ENCODE peak calls at places on chromosome 2, in ten cellular contexts. B is A673; P is PC-3; U is neuronal stem cell; X is GM12878; R is breast epithelium; O is ovary; N is CD8-positive, alpha-beta T cell; I is effector memory CD4-positive, alpha-beta T cell; E is keratinocyte. S is an unnamed sample.

GRCh38 chr2:152624805-152625204 is 92.5 kb downstream of the PRPF40A start:
- DNase-seq in U (no peak), O (no peak), P (no peak), R (no peak), B (no peak), N (no peak), I (no peak), X (no peak), E (no peak), S (no peak)

GRCh38 chr2:238914648-238915015 is 66.7 kb downstream of the TWIST2 start:
- DNase-seq in R (peak; percentile 20), N (no peak), B (no peak), I (no peak), O (peak; percentile 16), E (no peak), U (no peak), X (no peak), P (peak; percentile 74), S (no peak)

GRCh38 chr2:108413731-108414130 is 35.3 kb upstream of the GCC2 start:
- DNase-seq in P (peak; percentile 43), O (no peak), I (no peak), E (no peak), B (no peak), R (no peak), N (no peak), X (no peak), U (no peak), S (no peak)

GRCh38 chr2:137969418-137969765 is 5.1 kb downstream of the HNMT start:
- DNase-seq in I (no peak), O (no peak), N (no peak), R (no peak), X (no peak), E (no peak), B (no peak), U (no peak), P (peak; percentile 94), S (no peak)

GRCh38 chr2:75221872-75222271 is 22.6 kb upstream of the TACR1 start:
- DNase-seq in R (no peak), P (peak; percentile 62), B (no peak), N (no peak), I (no peak), O (no peak), X (no peak), U (no peak), E (no peak), S (no peak)

GRCh38 chr2:61951876-61952275 is 46.4 kb downstream of the COMMD1 start:
- DNase-seq in O (no peak), P (no peak), R (no peak), B (no peak), N (no peak), U (no peak), I (no peak), E (no peak), X (no peak), S (no peak)

GRCh38 chr2:110933420-110933819 is 187.3 kb upstream of the BCL2L11 start:
- DNase-seq in U (no peak), E (no peak), R (no peak), N (no peak), P (no peak), B (no peak), I (no peak), O (no peak), X (no peak), S (peak; percentile 37)

GRCh38 chr2:85748948-85749875 is 4.6 kb upstream of the ATOH8 start:
- DNase-seq in O (no peak), R (no peak), X (no peak), I (no peak), B (peak; percentile 91), P (no peak), U (no peak), N (no peak), E (no peak), S (peak; percentile 78)

GRCh38 chr2:158131919-158132566 is 30.4 kb downstream of the UPP2 start:
- DNase-seq in I (no peak), R (no peak), U (no peak), N (no peak), E (no peak), X (no peak), P (no peak), O (no peak), B (no peak), S (no peak)

GRCh38 chr2:236951830-236952475 is 133.7 kb upstream of the COPS8 start:
- DNase-seq in I (no peak), U (no peak), N (no peak), E (no peak), X (no peak), O (no peak), R (no peak), B (no peak), P (no peak), S (no peak)

GRCh38 chr2:101644842-101645383 is 52.6 kb upstream of the MAP4K4 start:
- DNase-seq in U (no peak), O (no peak), R (no peak), E (no peak), I (no peak), X (no peak), B (no peak), N (no peak), P (no peak), S (no peak)

GRCh38 chr2:60899230-60899891 is 18.0 kb downstream of the REL start:
- DNase-seq in P (no peak), X (peak; percentile 37), O (no peak), R (no peak), E (no peak), B (no peak), N (no peak), I (no peak), U (no peak), S (no peak)

DNA sequence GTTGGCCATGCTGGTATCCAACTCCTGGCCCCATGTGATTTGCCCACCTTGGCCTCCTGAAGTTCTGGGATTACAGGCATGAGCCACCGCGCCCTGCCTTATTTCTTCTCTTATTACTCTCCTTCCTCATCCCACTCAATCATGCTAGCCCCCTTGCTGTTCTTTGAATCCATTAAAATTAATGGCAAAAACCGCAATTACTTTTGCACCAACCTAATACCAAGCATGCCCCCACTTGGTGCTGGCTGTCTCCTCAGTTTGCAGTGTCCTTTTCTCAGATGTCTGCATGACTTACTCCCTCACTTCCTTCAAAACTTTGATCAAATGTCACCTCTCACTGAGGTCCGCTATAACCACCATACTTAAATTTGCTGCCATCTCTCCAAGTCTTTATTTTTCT is 34.6 kb downstream of the DYTN start:
- DNase-seq in U (no peak), E (no peak), X (no peak), P (no peak), N (no peak), O (no peak), R (no peak), I (no peak), B (no peak), S (no peak)
- H3K4me3 ChIP-seq in U (no peak overlapping the region), E (no peak overlapping the region), X (no peak overlapping the region), P (no peak overlapping the region), N (no peak overlapping the region), O (no peak overlapping the region), R (no peak overlapping the region), I (no peak overlapping the region), B (no peak overlapping the region), S (no peak overlapping the region)

DNA sequence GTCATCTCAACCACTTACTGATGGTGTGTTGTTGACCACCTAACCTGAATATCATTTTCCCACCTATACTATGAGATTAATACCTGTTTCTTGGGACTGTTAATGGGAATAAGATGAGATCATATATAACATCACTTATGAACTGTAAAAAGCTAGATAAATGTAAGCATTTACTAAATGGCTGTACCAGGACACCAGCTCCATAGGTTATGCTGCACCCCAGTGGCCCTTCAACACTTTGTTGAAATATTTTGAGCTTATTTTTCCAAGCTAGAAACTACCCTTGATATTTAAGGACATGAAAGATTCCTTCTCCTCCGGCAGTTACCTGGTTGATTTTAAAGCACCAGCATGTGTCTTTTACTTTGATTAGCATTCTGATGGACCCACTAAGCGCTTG is 138.0 kb upstream of the CDCA7 start:
- DNase-seq in E (no peak), U (no peak), P (peak; percentile 17), O (no peak), B (peak; percentile 15), R (no peak), N (no peak), X (no peak), I (no peak), S (no peak)
- H3K4me1 ChIP-seq in E (peaks cover 9% of the 10 kb centered on the region), U (no peaks in the 10 kb centered on the region), P (no peaks in the 10 kb centered on the region), O (peaks cover 4% of the 10 kb centered on the region), B (peaks cover 24% of the 10 kb centered on the region), R (no peaks in the 10 kb centered on the region), N (peaks cover 9% of the 10 kb centered on the region), X (no peaks in the 10 kb centered on the region), I (no peaks in the 10 kb centered on the region), S (no peaks in the 10 kb centered on the region)

GRCh38 chr2:21467910-21468309 is 344.1 kb downstream of the TDRD15 start:
- DNase-seq in I (no peak), X (peak; percentile 4), U (no peak), B (no peak), E (no peak), O (no peak), R (no peak), P (no peak), N (no peak), S (no peak)

GRCh38 chr2:21469158-21469557 is 345.4 kb downstream of the TDRD15 start:
- DNase-seq in I (no peak), R (no peak), P (no peak), N (no peak), U (no peak), O (no peak), E (no peak), X (no peak), B (no peak), S (no peak)

GRCh38 chr2:21468609-21469008 is 344.8 kb downstream of the TDRD15 start:
- DNase-seq in U (no peak), E (no peak), I (no peak), R (no peak), N (no peak), X (no peak), B (no peak), O (no peak), P (no peak), S (no peak)

GRCh38 chr2:21467280-21467818 is 343.6 kb downstream of the TDRD15 start:
- DNase-seq in R (no peak), E (no peak), P (no peak), N (no peak), X (no peak), O (no peak), B (no peak), I (no peak), U (no peak), S (no peak)

DNA sequence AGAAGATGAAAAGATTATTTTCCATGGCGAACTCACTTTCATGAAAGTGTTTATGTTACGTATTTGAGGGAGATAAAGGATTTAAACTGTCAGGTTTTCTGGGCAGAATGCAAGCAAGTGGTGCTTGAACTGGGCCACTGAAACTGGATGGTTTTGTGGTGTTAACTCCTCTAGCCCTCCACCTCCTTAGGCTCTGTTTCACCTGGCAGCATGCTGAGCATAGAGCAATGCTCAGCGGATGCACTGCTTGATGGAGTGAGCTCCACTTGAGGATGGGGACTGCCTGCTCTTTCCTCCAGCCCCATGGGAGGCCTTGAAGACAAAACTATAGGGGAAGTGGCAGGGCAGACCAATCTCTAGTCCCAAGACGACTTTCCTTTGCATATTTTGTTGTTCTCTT is 345.8 kb downstream of the TDRD15 start:
- DNase-seq in P (no peak), I (no peak), U (no peak), E (no peak), X (no peak), R (no peak), N (no peak), O (no peak), B (no peak), S (no peak)
- H3K27ac ChIP-seq in P (no peak overlapping the region), I (no peak overlapping the region), U (no peak overlapping the region), E (no peak overlapping the region), X (no peak overlapping the region), R (no peak overlapping the region), N (no peak overlapping the region), O (no peak overlapping the region), B (no peak overlapping the region), S (no peak overlapping the region)

GRCh38 chr2:200587007-200587616 is 1.3 kb downstream of the AOX1 start:
- DNase-seq in U (no peak), I (no peak), O (no peak), B (no peak), E (no peak), P (no peak), R (no peak), N (no peak), X (no peak), S (no peak)
- H3K4me3 ChIP-seq in U (no peak overlapping the region), I (no peak overlapping the region), O (no peak overlapping the region), B (no peak overlapping the region), E (no peak overlapping the region), P (no peak overlapping the region), R (peak overlapping the region; percentile 78), N (no peak overlapping the region), X (no peak overlapping the region), S (no peak overlapping the region)

S was measured in right cardiac atrium.